ENCODE peak calls at places on chromosome 11, in ten cellular contexts. D, G, L, V, C, A, Y, B, Q and P are unnamed samples.

GRCh38 chr11:71331631-71332030 is 79.3 kb upstream of the SHANK2 start:
- DNase-seq in D (no peak), G (no peak), L (no peak), V (no peak), C (peak), A (no peak), Y (no peak), B (no peak), Q (no peak), P (no peak)

GRCh38 chr11:75261474-75261847 is 20.9 kb downstream of the TPBGL start:
- DNase-seq in D (no peak), G (no peak), L (no peak), V (no peak), C (no peak), A (no peak), Y (peak), B (no peak), Q (no peak), P (no peak)

GRCh38 chr11:60241786-60242185 is 1.2 kb downstream of the MS4A4E start:
- DNase-seq in D (no peak), G (no peak), L (no peak), V (no peak), C (no peak), A (no peak), Y (no peak), B (no peak), Q (no peak), P (no peak)

GRCh38 chr11:128908391-128909246 is 17.5 kb downstream of the KCNJ5 start:
- DNase-seq in D (no peak), G (peak), L (peak), V (peak), C (peak), A (peak), Y (peak), B (peak), Q (no peak), P (peak)

GRCh38 chr11:63212742-63213141 is 30.7 kb downstream of the SLC22A25 start:
- DNase-seq in D (peak), G (peak), L (no peak), V (no peak), C (no peak), A (peak), Y (no peak), B (no peak), Q (no peak), P (no peak)

GRCh38 chr11:90330632-90331031 is 107.8 kb upstream of the CHORDC1 start:
- DNase-seq in D (no peak), G (no peak), L (no peak), V (no peak), C (no peak), A (no peak), Y (no peak), B (no peak), Q (no peak), P (no peak)

GRCh38 chr11:86735462-86736302 is 63.3 kb upstream of the ME3 start:
- DNase-seq in D (no peak), G (peak), L (no peak), V (no peak), C (no peak), A (no peak), Y (no peak), B (peak), Q (no peak), P (no peak)

GRCh38 chr11:44573333-44573732 is 7.9 kb downstream of the CD82 start:
- DNase-seq in D (no peak), G (no peak), L (no peak), V (no peak), C (no peak), A (no peak), Y (no peak), B (peak), Q (no peak), P (no peak)

GRCh38 chr11:33391188-33391892 is 134.2 kb downstream of the HIPK3 start:
- DNase-seq in D (no peak), G (no peak), L (no peak), V (no peak), C (no peak), A (no peak), Y (no peak), B (no peak), Q (no peak), P (no peak)

GRCh38 chr11:78218707-78219492 is 30.2 kb downstream of the USP35 start:
- DNase-seq in D (peak), G (no peak), L (no peak), V (no peak), C (no peak), A (no peak), Y (no peak), B (no peak), Q (no peak), P (no peak)

GRCh38 chr11:87778341-87778740 is 396.9 kb downstream of the RAB38 start:
- DNase-seq in D (no peak), G (no peak), L (no peak), V (peak), C (no peak), A (no peak), Y (no peak), B (no peak), Q (no peak), P (no peak)

GRCh38 chr11:32072872-32073661 is 17.8 kb upstream of the RCN1 start:
- DNase-seq in D (peak), G (no peak), L (no peak), V (no peak), C (no peak), A (no peak), Y (no peak), B (no peak), Q (no peak), P (no peak)

GRCh38 chr11:44028401-44028800 is 19.4 kb upstream of the ACCSL start:
- DNase-seq in D (peak), G (peak), L (no peak), V (no peak), C (no peak), A (no peak), Y (no peak), B (no peak), Q (no peak), P (no peak)

GRCh38 chr11:859394-860131 is 16.9 kb downstream of the TSPAN4 start:
- DNase-seq in D (peak), G (peak), L (peak), V (peak), C (peak), A (no peak), Y (peak), B (peak), Q (no peak), P (peak)

GRCh38 chr11:125410091-125410490 is 86.0 kb downstream of the FEZ1 start:
- DNase-seq in D (no peak), G (no peak), L (no peak), V (no peak), C (no peak), A (no peak), Y (no peak), B (no peak), Q (no peak), P (no peak)

GRCh38 chr11:28621648-28622215 is 513.5 kb downstream of the METTL15 start:
- DNase-seq in D (no peak), G (peak), L (no peak), V (no peak), C (peak), A (no peak), Y (no peak), B (peak), Q (no peak), P (no peak)

GRCh38 chr11:14956111-14956510 is 16.0 kb downstream of the CALCA start:
- DNase-seq in D (no peak), G (no peak), L (no peak), V (no peak), C (no peak), A (no peak), Y (no peak), B (no peak), Q (no peak), P (no peak)

GRCh38 chr11:5476184-5476819 is 12.2 kb upstream of the OR52D1 start:
- DNase-seq in D (peak), G (peak), L (peak), V (no peak), C (peak), A (peak), Y (no peak), B (peak), Q (no peak), P (no peak)

GRCh38 chr11:35998651-35999050 is 54.8 kb downstream of the LDLRAD3 start:
- DNase-seq in D (no peak), G (no peak), L (no peak), V (no peak), C (no peak), A (no peak), Y (no peak), B (no peak), Q (no peak), P (no peak)

GRCh38 chr11:61569701-61570100 is 11.2 kb downstream of the SYT7 start:
- DNase-seq in D (no peak), G (no peak), L (no peak), V (no peak), C (no peak), A (no peak), Y (no peak), B (no peak), Q (no peak), P (no peak)

GRCh38 chr11:18669211-18669593 is 29.4 kb upstream of the TMEM86A start:
- DNase-seq in D (no peak), G (peak), L (no peak), V (no peak), C (no peak), A (no peak), Y (no peak), B (no peak), Q (no peak), P (no peak)